ENCODE peak calls at places on chromosomes 16 and 17, in eight cellular contexts. D, M, V, J, A, I, W and B are unnamed samples.

GRCh38 chr16:31134091-31134571 is 1.4 kb downstream of the PRSS8 start:
- DNase-seq in V (no peak), J (no peak), W (no peak), A (no peak), D (peak), M (no peak), I (no peak), B (peak)

GRCh38 chr16:59259074-59259963 is 525.2 kb upstream of the GOT2 start:
- DNase-seq in J (no peak), A (no peak), D (peak), M (no peak), V (no peak), W (no peak), I (no peak), B (no peak)

GRCh38 chr17:78379134-78379497 is 667 bp downstream of the PGS1 start:
- DNase-seq in M (no peak), V (peak), D (peak), A (no peak), W (peak), J (peak), I (peak), B (peak)

GRCh38 chr17:43399839-43400328 is 1.1 kb downstream of the ARL4D start:
- DNase-seq in W (no peak), D (no peak), V (no peak), J (no peak), I (no peak), A (no peak), M (no peak), B (no peak)

GRCh38 chr16:47888142-47888541 is 267.7 kb downstream of the ABCC12 start:
- DNase-seq in I (peak), V (no peak), D (peak), J (no peak), W (no peak), A (no peak), M (no peak), B (peak)

GRCh38 chr16:19384656-19385055 is 33.0 kb upstream of the TMC5 start:
- DNase-seq in J (peak), I (no peak), A (no peak), W (peak), V (no peak), M (no peak), D (no peak), B (peak)

GRCh38 chr16:81547194-81547918 is 102.7 kb downstream of the CMIP start:
- DNase-seq in W (no peak), M (no peak), J (no peak), A (no peak), V (no peak), I (no peak), D (no peak), B (no peak)

GRCh38 chr17:21523482-21524210 is 147.5 kb downstream of the KCNJ12 start:
- DNase-seq in I (no peak), J (no peak), V (no peak), M (no peak), W (no peak), D (no peak), A (no peak), B (no peak)

GRCh38 chr17:77645441-77646430 is 312.8 kb upstream of the TNRC6C start:
- DNase-seq in M (no peak), W (no peak), V (no peak), D (peak), A (no peak), J (no peak), I (no peak), B (no peak)

GRCh38 chr17:8163978-8164814 is 1.4 kb upstream of the VAMP2 start:
- DNase-seq in D (peak), W (peak), V (no peak), J (peak), A (peak), I (no peak), M (peak), B (no peak)

GRCh38 chr17:72754513-72754912 is 338.0 kb downstream of the SLC39A11 start:
- DNase-seq in D (peak), W (no peak), I (no peak), M (no peak), A (no peak), V (no peak), J (no peak), B (no peak)

GRCh38 chr17:35612924-35613521 is 25.9 kb downstream of the AP2B1 start:
- DNase-seq in A (peak), V (no peak), M (peak), J (peak), I (peak), D (peak), W (no peak), B (peak)

GRCh38 chr16:50505714-50506542 is 42.3 kb upstream of the NKD1 start:
- DNase-seq in A (no peak), D (no peak), I (peak), M (peak), J (no peak), V (no peak), W (no peak), B (no peak)

GRCh38 chr16:833411-833810 is 32.9 kb upstream of the GNG13 start:
- DNase-seq in V (no peak), D (no peak), W (no peak), J (no peak), I (no peak), A (no peak), M (no peak), B (no peak)

GRCh38 chr17:44688675-44689491 is 693 bp downstream of the CCDC43 start:
- DNase-seq in A (no peak), I (peak), W (no peak), J (peak), V (no peak), D (peak), M (no peak), B (peak)

GRCh38 chr17:8056232-8056975 is 17.5 kb downstream of the ALOX15B start:
- DNase-seq in J (peak), D (peak), M (peak), V (peak), I (peak), A (peak), W (peak), B (no peak)

GRCh38 chr17:50047488-50048126 is 8.3 kb upstream of the ITGA3 start:
- DNase-seq in V (no peak), A (no peak), J (no peak), I (no peak), D (peak), W (no peak), M (no peak), B (peak)

GRCh38 chr17:28615260-28615940 is 1.4 kb upstream of the RSKR start:
- DNase-seq in D (no peak), J (peak), I (no peak), V (no peak), M (no peak), W (no peak), A (no peak), B (no peak)

GRCh38 chr16:87922250-87922871 is 14.0 kb downstream of the CA5A start:
- DNase-seq in W (no peak), M (peak), J (no peak), A (no peak), I (no peak), D (no peak), V (no peak), B (no peak)

GRCh38 chr17:65349916-65350315 is 211.5 kb downstream of the AXIN2 start:
- DNase-seq in J (no peak), M (no peak), V (no peak), W (no peak), A (no peak), D (no peak), I (no peak), B (no peak)

GRCh38 chr16:70380205-70380918 is 33.7 kb downstream of the DDX19A start:
- DNase-seq in V (peak), M (peak), J (peak), D (peak), A (no peak), W (peak), I (peak), B (peak)

GRCh38 chr16:29898786-29899515 is 399 bp downstream of the SEZ6L2 start:
- DNase-seq in A (no peak), D (no peak), I (no peak), M (no peak), V (no peak), W (no peak), J (no peak), B (peak)

GRCh38 chr17:62675701-62676100 is 48.2 kb downstream of the MRC2 start:
- DNase-seq in W (no peak), J (no peak), D (no peak), M (no peak), A (no peak), I (no peak), V (no peak), B (no peak)

GRCh38 chr17:16439867-16440351 is 24.5 kb downstream of the TRPV2 start:
- DNase-seq in A (no peak), W (no peak), D (no peak), I (no peak), M (no peak), V (no peak), J (peak), B (no peak)

GRCh38 chr17:45092932-45093430 is 31.9 kb downstream of the NMT1 start:
- DNase-seq in D (peak), V (peak), M (peak), I (peak), A (peak), J (no peak), W (peak), B (peak)

GRCh38 chr17:62309381-62309780 is 71.0 kb upstream of the EFCAB3 start:
- DNase-seq in I (no peak), M (no peak), D (no peak), V (no peak), J (no peak), A (no peak), W (no peak), B (peak)

GRCh38 chr16:55257971-55258613 is 65.9 kb upstream of the IRX6 start:
- DNase-seq in V (no peak), W (peak), I (peak), A (peak), J (peak), D (peak), M (peak), B (peak)

GRCh38 chr17:32971171-32971570 is 20.5 kb upstream of the SPACA3 start:
- DNase-seq in V (no peak), D (peak), M (no peak), A (no peak), I (no peak), J (no peak), W (peak), B (no peak)

GRCh38 chr17:80797741-80798594 is 193.7 kb upstream of the CHMP6 start:
- DNase-seq in W (no peak), D (no peak), I (no peak), V (no peak), J (no peak), M (no peak), A (no peak), B (no peak)

GRCh38 chr17:2282297-2282873 is 21.2 kb downstream of the SMG6 start:
- DNase-seq in I (peak), D (peak), A (peak), M (no peak), V (peak), W (no peak), J (peak), B (peak)

GRCh38 chr16:57985204-57986121 is 14.5 kb upstream of the CNGB1 start:
- DNase-seq in V (no peak), I (no peak), A (no peak), J (no peak), M (no peak), W (no peak), D (no peak), B (no peak)

GRCh38 chr17:32495347-32496253 is 8.8 kb downstream of the CDK5R1 start:
- DNase-seq in D (peak), A (no peak), V (no peak), W (no peak), J (no peak), M (peak), I (no peak), B (no peak)

GRCh38 chr17:44307387-44308186 is 814 bp upstream of the RUNDC3A start:
- DNase-seq in M (peak), J (no peak), D (peak), A (no peak), V (no peak), W (no peak), I (no peak), B (peak)

GRCh38 chr17:77419547-77420475 is 279.0 kb downstream of the SEC14L1 start:
- DNase-seq in A (no peak), I (peak), V (no peak), W (no peak), M (no peak), D (peak), J (peak), B (no peak)

GRCh38 chr17:13076905-13077304 is 59.1 kb upstream of the ELAC2 start:
- DNase-seq in J (no peak), V (no peak), A (no peak), D (no peak), W (no peak), I (no peak), M (no peak), B (no peak)

GRCh38 chr16:19153876-19154275 is 14.2 kb upstream of the SYT17 start:
- DNase-seq in W (no peak), M (no peak), I (no peak), D (peak), A (no peak), J (peak), V (no peak), B (peak)

GRCh38 chr16:55663225-55663624 is 7.4 kb downstream of the SLC6A2 start:
- DNase-seq in A (no peak), W (no peak), D (no peak), V (no peak), I (no peak), M (no peak), J (no peak), B (no peak)

GRCh38 chr17:57463103-57463885 is 207.0 kb downstream of the MSI2 start:
- DNase-seq in W (no peak), I (peak), V (no peak), A (no peak), J (no peak), M (no peak), D (peak), B (no peak)
- H3K27ac ChIP-seq in W (no peak), I (no peak), V (peak), A (no peak), J (no peak), M (no peak), D (no peak), B (no peak)

GRCh38 chr16:53081032-53081424 is 26.2 kb downstream of the CHD9 start:
- DNase-seq in V (no peak), A (no peak), D (no peak), I (no peak), M (no peak), W (no peak), J (no peak), B (no peak)
- TF ChIP-seq CTCF in V (no peak), A (no peak), D (no peak), I (no peak), M (no peak), W (no peak), J (no peak), B (no peak)

DNA sequence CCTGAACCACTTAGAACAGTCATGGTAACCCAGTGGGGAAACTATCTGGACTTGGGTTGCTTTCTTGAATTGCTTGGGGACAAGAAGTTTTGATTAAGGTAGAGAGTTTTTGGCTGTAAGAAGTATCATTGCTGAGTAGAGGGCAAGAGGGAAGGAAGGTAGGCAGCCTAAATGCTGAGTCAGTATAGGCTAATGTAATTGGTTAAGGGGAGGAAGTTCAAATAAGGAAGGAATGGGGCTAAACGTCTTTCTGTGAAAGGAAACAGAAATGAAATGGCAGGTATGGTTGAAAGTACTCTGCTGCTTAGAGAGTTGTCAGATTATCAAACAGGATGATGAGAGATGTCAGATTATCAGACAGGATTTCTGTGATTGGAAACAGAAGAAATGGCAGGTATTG is 20.3 kb downstream of the KPNB1 start:
- DNase-seq in A (no peak), J (no peak), V (no peak), D (no peak), M (no peak), W (no peak), I (no peak), B (no peak)
- H3K27ac ChIP-seq in A (no peak), J (no peak), V (no peak), D (no peak), M (no peak), W (no peak), I (no peak), B (no peak)

DNA sequence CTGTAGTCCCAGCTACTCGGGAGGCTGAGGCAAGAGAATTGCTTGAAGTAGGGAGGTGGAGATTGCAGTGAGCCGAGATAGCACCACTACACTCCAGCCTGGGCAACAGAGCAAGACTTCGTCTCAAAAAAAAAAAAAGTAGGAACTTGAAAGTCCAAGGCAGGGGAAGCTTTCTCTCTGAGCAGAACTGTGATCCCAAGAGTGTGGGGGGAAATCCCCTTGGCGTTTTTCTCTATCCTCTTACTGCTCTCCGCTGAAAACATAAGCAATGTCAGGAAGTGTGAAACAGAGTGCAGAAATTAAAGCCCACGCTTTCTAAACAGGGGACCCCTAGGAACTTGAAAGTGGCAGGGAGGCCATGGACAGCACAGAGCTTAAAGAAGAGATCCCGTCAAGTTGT is 9.8 kb upstream of the CMTM3 start:
- DNase-seq in A (no peak), J (no peak), D (no peak), M (no peak), V (no peak), I (no peak), W (no peak), B (no peak)
- TF ChIP-seq CTCF in A (no peak), J (no peak), D (no peak), M (no peak), V (no peak), I (no peak), W (no peak), B (no peak)

GRCh38 chr16:79361132-79361751 is 239.3 kb downstream of the MAF start:
- DNase-seq in V (no peak), I (no peak), A (no peak), W (no peak), M (no peak), J (no peak), D (no peak), B (no peak)
- H3K27ac ChIP-seq in V (no peak), I (no peak), A (no peak), W (no peak), M (no peak), J (no peak), D (no peak), B (no peak)

DNA sequence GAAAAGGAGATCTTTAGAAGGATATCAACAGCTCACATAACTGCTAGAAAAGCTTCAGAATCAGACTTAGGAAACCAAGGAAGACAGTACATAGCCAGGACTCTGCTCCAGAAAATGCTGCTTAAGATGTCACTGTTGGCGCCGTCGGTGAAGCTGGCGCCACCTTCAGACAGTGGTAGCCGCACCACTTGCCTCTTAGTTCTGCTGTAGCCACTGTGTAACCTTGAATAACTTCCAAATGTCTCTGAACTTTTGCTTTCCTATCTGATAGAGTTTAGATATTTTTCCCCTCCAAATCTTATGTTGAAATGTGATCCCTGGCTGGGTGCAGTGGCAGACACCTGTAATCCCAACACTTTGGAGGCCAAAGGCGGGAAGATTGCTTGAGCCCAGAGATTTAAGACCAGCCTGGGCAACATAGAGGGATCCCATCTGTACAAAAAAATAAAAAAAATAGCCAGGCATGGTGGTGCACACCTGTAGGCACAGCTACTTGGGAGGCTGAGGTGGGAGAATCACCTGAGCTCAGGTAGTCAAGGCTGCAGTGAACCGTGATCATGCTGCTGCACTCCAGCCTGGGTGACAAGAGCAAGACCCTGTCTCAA is 6.3 kb upstream of the USP31 start:
- DNase-seq in V (no peak), W (no peak), I (no peak), D (no peak), M (no peak), J (peak), A (no peak), B (no peak)
- TF ChIP-seq CTCF in V (peak), W (no peak), I (peak), D (peak), M (peak), J (peak), A (no peak), B (no peak)

GRCh38 chr16:69171325-69172095 is 15.5 kb upstream of the SNTB2 start:
- DNase-seq in J (no peak), M (no peak), W (no peak), D (peak), I (no peak), A (no peak), V (peak), B (no peak)
- H3K27ac ChIP-seq in J (no peak), M (peak), W (peak), D (peak), I (no peak), A (peak), V (no peak), B (peak)

GRCh38 chr17:860805-861204 is 78.7 kb downstream of the MRM3 start:
- DNase-seq in I (no peak), A (no peak), W (no peak), M (no peak), D (no peak), J (no peak), V (no peak), B (no peak)

GRCh38 chr17:863880-864279 is 81.7 kb downstream of the MRM3 start:
- DNase-seq in V (no peak), M (no peak), A (no peak), J (no peak), I (no peak), W (no peak), D (no peak), B (no peak)

GRCh38 chr17:861364-861763 is 79.2 kb downstream of the MRM3 start:
- DNase-seq in M (no peak), V (no peak), W (no peak), J (no peak), I (no peak), D (no peak), A (no peak), B (no peak)

GRCh38 chr17:864315-864714 is 82.2 kb downstream of the MRM3 start:
- DNase-seq in D (no peak), M (no peak), A (no peak), I (no peak), J (no peak), V (no peak), W (no peak), B (no peak)

DNA sequence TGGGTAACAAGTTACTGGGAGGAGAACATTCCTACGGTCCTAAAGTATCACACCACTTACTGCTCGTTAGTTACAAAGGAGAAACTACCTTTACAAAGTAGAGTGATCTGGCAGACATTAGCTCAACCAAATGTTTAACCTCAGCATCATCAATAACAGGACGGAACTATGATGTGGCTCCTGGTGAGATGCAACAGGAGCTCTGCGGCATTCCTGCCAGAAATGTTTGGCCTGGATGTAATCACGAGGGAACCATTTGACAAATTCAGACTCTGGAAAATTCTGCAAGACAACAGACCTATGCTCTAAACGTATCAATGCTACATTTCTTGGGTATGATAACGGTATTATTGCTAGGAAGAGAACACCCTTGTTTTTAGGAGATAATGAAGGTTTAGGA is 80.4 kb downstream of the MRM3 start:
- DNase-seq in I (no peak), M (no peak), D (no peak), J (no peak), W (no peak), A (no peak), V (no peak), B (no peak)
- TF ChIP-seq CTCF in I (no peak), M (no peak), D (no peak), J (no peak), W (no peak), A (no peak), V (no peak), B (no peak)

GRCh38 chr17:67136191-67137025 is 92.1 kb downstream of the CACNG1 start:
- DNase-seq in V (no peak), D (no peak), J (no peak), W (no peak), A (no peak), I (no peak), M (no peak), B (no peak)
- H3K27ac ChIP-seq in V (no peak), D (no peak), J (no peak), W (no peak), A (no peak), I (no peak), M (no peak), B (no peak)